ENCODE peak calls at places on chromosomes 2 and 18, in four cellular contexts. M, Q, J and Y are unnamed samples.

GRCh38 chr2:26043862-26044736 is 10.2 kb downstream of the RAB10 start:
- DNase-seq in M (peak; percentile 77), Q (no peak), J (no peak), Y (no peak)

GRCh38 chr18:63511285-63511684 is 30.9 kb upstream of the SERPINB12 start:
- DNase-seq in M (peak; percentile 82), Q (peak; percentile 38), J (peak; percentile 65), Y (no peak)

GRCh38 chr2:177165103-177165583 is 47.5 kb upstream of the HNRNPA3 start:
- DNase-seq in M (peak; percentile 73), Q (no peak), J (peak; percentile 54), Y (no peak)

GRCh38 chr2:213640742-213641425 is 356.6 kb downstream of the SPAG16 start:
- DNase-seq in M (no peak), Q (no peak), J (no peak), Y (no peak)

GRCh38 chr2:85243101-85244072 is 84.4 kb downstream of the TGOLN2 start:
- DNase-seq in M (peak; percentile 18), Q (no peak), J (peak; percentile 47), Y (peak; percentile 60)

GRCh38 chr2:196233033-196233807 is 61.8 kb upstream of the STK17B start:
- DNase-seq in M (no peak), Q (peak; percentile 69), J (peak; percentile 70), Y (peak; percentile 82)

GRCh38 chr2:231709981-231710750 is 1.8 kb downstream of the PTMA start:
- DNase-seq in M (peak; percentile 91), Q (peak; percentile 29), J (peak; percentile 82), Y (peak; percentile 79)

GRCh38 chr2:236680461-236680860 is 110.8 kb downstream of the ACKR3 start:
- DNase-seq in M (no peak), Q (no peak), J (no peak), Y (no peak)

GRCh38 chr18:80120932-80121331 is 11.9 kb downstream of the ADNP2 start:
- DNase-seq in M (no peak), Q (no peak), J (no peak), Y (no peak)

GRCh38 chr18:48452863-48453323 is 43.7 kb upstream of the ZBTB7C start:
- DNase-seq in M (peak; percentile 4), Q (no peak), J (no peak), Y (no peak)

GRCh38 chr2:33108483-33109443 is 162.0 kb downstream of the LTBP1 start:
- DNase-seq in M (peak; percentile 94), Q (no peak), J (no peak), Y (no peak)

GRCh38 chr2:173124441-173124840 is 48.8 kb downstream of the MAP3K20 start:
- DNase-seq in M (no peak), Q (no peak), J (no peak), Y (peak; percentile 68)

GRCh38 chr2:203453858-203454451 is 81.1 kb downstream of the RAPH1 start:
- DNase-seq in M (peak; percentile 79), Q (no peak), J (peak; percentile 48), Y (no peak)

GRCh38 chr2:162768646-162769045 is 69.9 kb downstream of the KCNH7 start:
- DNase-seq in M (no peak), Q (no peak), J (no peak), Y (no peak)

GRCh38 chr2:27249891-27250651 is 12.8 kb downstream of the SLC30A3 start:
- DNase-seq in M (peak; percentile 91), Q (no peak), J (peak; percentile 60), Y (no peak)

GRCh38 chr2:163565192-163565591 is 170.6 kb downstream of the FIGN start:
- DNase-seq in M (no peak), Q (no peak), J (no peak), Y (no peak)

GRCh38 chr2:111664451-111664850 is 219.5 kb downstream of the ANAPC1 start:
- DNase-seq in M (no peak), Q (no peak), J (no peak), Y (no peak)

GRCh38 chr2:174699993-174700766 is 64.1 kb downstream of the CHRNA1 start:
- DNase-seq in M (peak; percentile 64), Q (no peak), J (peak; percentile 50), Y (no peak)

GRCh38 chr2:207015901-207016300 is 76.6 kb downstream of the CPO start:
- DNase-seq in M (no peak), Q (no peak), J (no peak), Y (no peak)

GRCh38 chr2:148674063-148675020 is 29.8 kb downstream of the EPC2 start:
- DNase-seq in M (peak; percentile 58), Q (no peak), J (peak; percentile 24), Y (no peak)

GRCh38 chr2:19911799-19912509 is 10.2 kb upstream of the TTC32 start:
- DNase-seq in M (no peak), Q (peak; percentile 46), J (peak; percentile 86), Y (no peak)

GRCh38 chr2:202030676-202031075 is 3.0 kb upstream of the FZD7 start:
- DNase-seq in M (no peak), Q (peak; percentile 83), J (no peak), Y (no peak)

GRCh38 chr2:141493936-141494335 is 636.9 kb downstream of the LRP1B start:
- DNase-seq in M (no peak), Q (no peak), J (no peak), Y (no peak)

GRCh38 chr18:9433616-9434239 is 41.6 kb upstream of the RALBP1 start:
- DNase-seq in M (no peak), Q (no peak), J (no peak), Y (no peak)

GRCh38 chr18:48820483-48821250 is 130.1 kb downstream of the SMAD7 start:
- DNase-seq in M (no peak), Q (no peak), J (no peak), Y (no peak)

GRCh38 chr2:11941201-11942041 is 195.0 kb downstream of the LPIN1 start:
- DNase-seq in M (peak; percentile 96), Q (no peak), J (no peak), Y (no peak)

GRCh38 chr2:108534577-108535379 is 508 bp downstream of the LIMS1 start:
- DNase-seq in M (peak; percentile 70), Q (no peak), J (peak; percentile 7), Y (no peak)

GRCh38 chr2:224994221-224994843 is 47.9 kb downstream of the DOCK10 start:
- DNase-seq in M (no peak), Q (no peak), J (no peak), Y (no peak)

GRCh38 chr18:49585781-49586663 is 24.2 kb downstream of the LIPG start:
- DNase-seq in M (no peak), Q (no peak), J (no peak), Y (no peak)

GRCh38 chr2:78315368-78315767 is 710.1 kb upstream of the REG3G start:
- DNase-seq in M (no peak), Q (no peak), J (no peak), Y (no peak)

GRCh38 chr2:54468643-54469042 is 12.5 kb downstream of the SPTBN1 start:
- DNase-seq in M (no peak), Q (peak; percentile 70), J (no peak), Y (no peak)

GRCh38 chr18:77113361-77114069 is 19.1 kb downstream of the MBP start:
- DNase-seq in M (no peak), Q (no peak), J (no peak), Y (no peak)

GRCh38 chr18:55794288-55795052 is 206.5 kb upstream of the TCF4 start:
- DNase-seq in M (peak; percentile 36), Q (no peak), J (no peak), Y (no peak)

GRCh38 chr2:168632733-168633132 is 169.7 kb upstream of the NOSTRIN start:
- DNase-seq in M (peak; percentile 82), Q (no peak), J (no peak), Y (no peak)

GRCh38 chr2:185144159-185144919 is 546.0 kb downstream of the ZNF804A start:
- DNase-seq in M (no peak), Q (no peak), J (no peak), Y (no peak)